ENCODE peak calls at places on chromosomes 11 and 22, in eight cellular contexts. X is psoas muscle, E is AG10803, M is AG04450, W is kidney, R is GM23338, V is HCT116, Z is Panc1. Q is an unnamed sample.

GRCh38 chr11:2304156-2305139 is 2.6 kb downstream of the TSPAN32 start:
- DNase-seq in X (no peak), E (peak; percentile 17), M (no peak), W (peak; percentile 74), R (no peak), V (no peak), Z (no peak), Q (no peak)

GRCh38 chr11:116507849-116508695 is 264.7 kb downstream of the BUD13 start:
- DNase-seq in X (no peak), E (no peak), M (no peak), W (no peak), R (no peak), V (no peak), Z (no peak), Q (no peak)

GRCh38 chr11:36018967-36019596 is 75.2 kb downstream of the LDLRAD3 start:
- DNase-seq in X (no peak), E (no peak), M (no peak), W (no peak), R (no peak), V (no peak), Z (no peak), Q (no peak)

GRCh38 chr22:39938509-39938908 is 21.7 kb upstream of the TMA7B start:
- DNase-seq in X (no peak), E (no peak), M (no peak), W (no peak), R (no peak), V (no peak), Z (no peak), Q (no peak)

GRCh38 chr22:48237466-48237865 is 1475.0 kb downstream of the TBC1D22A start:
- DNase-seq in X (no peak), E (no peak), M (no peak), W (no peak), R (no peak), V (no peak), Z (no peak), Q (no peak)

GRCh38 chr22:43723816-43724215 is 88.3 kb downstream of the EFCAB6 start:
- DNase-seq in X (no peak), E (peak; percentile 16), M (no peak), W (no peak), R (no peak), V (no peak), Z (no peak), Q (no peak)

GRCh38 chr22:24230911-24231656 is 13.8 kb downstream of the GGT5 start:
- DNase-seq in X (no peak), E (no peak), M (no peak), W (peak; percentile 80), R (peak; percentile 88), V (no peak), Z (no peak), Q (no peak)

GRCh38 chr22:38284042-38284402 is 11.2 kb upstream of the TMEM184B start:
- DNase-seq in X (no peak), E (peak; percentile 97), M (peak; percentile 82), W (no peak), R (no peak), V (no peak), Z (no peak), Q (peak; percentile 88)

GRCh38 chr11:114416441-114416928 is 16.0 kb downstream of the RBM7 start:
- DNase-seq in X (no peak), E (peak; percentile 80), M (no peak), W (no peak), R (no peak), V (no peak), Z (no peak), Q (no peak)

GRCh38 chr11:59573216-59573615 is 42.4 kb downstream of the OSBP start:
- DNase-seq in X (no peak), E (peak; percentile 90), M (peak; percentile 75), W (no peak), R (no peak), V (no peak), Z (no peak), Q (no peak)

GRCh38 chr11:2518112-2518982 is 73.5 kb downstream of the KCNQ1 start:
- DNase-seq in X (peak; percentile 6), E (no peak), M (no peak), W (peak; percentile 45), R (no peak), V (no peak), Z (no peak), Q (no peak)

GRCh38 chr11:47846998-47847397 is 1.2 kb downstream of the NUP160 start:
- DNase-seq in X (no peak), E (no peak), M (no peak), W (no peak), R (no peak), V (no peak), Z (no peak), Q (no peak)

GRCh38 chr22:49244466-49245420 is 582.9 kb downstream of the BRD1 start:
- DNase-seq in X (no peak), E (no peak), M (no peak), W (peak; percentile 43), R (no peak), V (no peak), Z (no peak), Q (no peak)

GRCh38 chr11:73221451-73221850 is 3.4 kb downstream of the P2RY2 start:
- DNase-seq in X (no peak), E (no peak), M (no peak), W (no peak), R (no peak), V (no peak), Z (no peak), Q (no peak)

GRCh38 chr11:33375688-33376311 is 118.6 kb downstream of the HIPK3 start:
- DNase-seq in X (no peak), E (peak; percentile 45), M (no peak), W (no peak), R (peak; percentile 73), V (no peak), Z (no peak), Q (no peak)

GRCh38 chr22:25845985-25846745 is 104.2 kb downstream of the MYO18B start:
- DNase-seq in X (no peak), E (no peak), M (no peak), W (no peak), R (no peak), V (no peak), Z (no peak), Q (no peak)

GRCh38 chr11:70142171-70142875 is 60.8 kb upstream of the FADD start:
- DNase-seq in X (no peak), E (no peak), M (no peak), W (no peak), R (no peak), V (peak; percentile 50), Z (no peak), Q (no peak)

GRCh38 chr11:26846222-26846621 is 124.4 kb upstream of the SLC5A12 start:
- DNase-seq in X (no peak), E (peak; percentile 32), M (no peak), W (no peak), R (peak; percentile 37), V (no peak), Z (no peak), Q (no peak)

GRCh38 chr11:74269161-74269809 is 42.2 kb downstream of the P4HA3 start:
- DNase-seq in X (no peak), E (peak; percentile 50), M (peak; percentile 62), W (no peak), R (no peak), V (no peak), Z (no peak), Q (no peak)

GRCh38 chr11:134014502-134014901 is 54.4 kb upstream of the JAM3 start:
- DNase-seq in X (no peak), E (no peak), M (no peak), W (no peak), R (peak; percentile 77), V (no peak), Z (no peak), Q (no peak)
- TF ChIP-seq CTCF in X (no peak), E (peak; percentile 44), M (peak; percentile 40), W (no peak), R (peak; percentile 77), V (peak; percentile 46), Z (no peak), Q (peak; percentile 43)

GRCh38 chr22:31106651-31107205 is 640 bp downstream of the SELENOM start:
- DNase-seq in X (no peak), E (peak; percentile 66), M (no peak), W (no peak), R (peak; percentile 39), V (no peak), Z (no peak), Q (no peak)
- H3K4me3 ChIP-seq in X (peak overlapping the region; percentile 76), E (peak overlapping the region; percentile 95), M (peak overlapping the region; percentile 95), W (peak overlapping the region; percentile 81), R (peak overlapping the region; percentile 82), V (peak overlapping the region; percentile 97), Z (peak overlapping the region; percentile 81), Q (peak overlapping the region; percentile 91)

GRCh38 chr11:128323381-128323780 is 264.0 kb downstream of the ETS1 start:
- DNase-seq in X (no peak), E (peak; percentile 43), M (no peak), W (no peak), R (peak; percentile 24), V (no peak), Z (no peak), Q (no peak)
- TF ChIP-seq CTCF in X (no peak), E (peak; percentile 59), M (peak; percentile 46), W (peak; percentile 53), R (peak; percentile 26), V (peak; percentile 41), Z (no peak), Q (peak; percentile 50)

GRCh38 chr11:45296085-45296484 is 9.9 kb upstream of the SYT13 start:
- DNase-seq in X (no peak), E (no peak), M (no peak), W (no peak), R (no peak), V (no peak), Z (no peak), Q (no peak)

GRCh38 chr11:45298718-45299117 is 12.6 kb upstream of the SYT13 start:
- DNase-seq in X (no peak), E (no peak), M (no peak), W (no peak), R (peak; percentile 83), V (no peak), Z (no peak), Q (no peak)

GRCh38 chr11:45290586-45290985 is 4.4 kb upstream of the SYT13 start:
- DNase-seq in X (no peak), E (no peak), M (no peak), W (no peak), R (no peak), V (no peak), Z (no peak), Q (no peak)

GRCh38 chr11:45289369-45289768 is 3.2 kb upstream of the SYT13 start:
- DNase-seq in X (no peak), E (peak; percentile 27), M (peak; percentile 11), W (no peak), R (no peak), V (no peak), Z (no peak), Q (peak; percentile 5)

GRCh38 chr11:45294499-45294898 is 8.4 kb upstream of the SYT13 start:
- DNase-seq in X (no peak), E (no peak), M (no peak), W (no peak), R (no peak), V (no peak), Z (no peak), Q (no peak)
- H3K4me3 ChIP-seq in X (no peak overlapping the region), E (no peak overlapping the region), M (no peak overlapping the region), W (no peak overlapping the region), R (no peak overlapping the region), V (no peak overlapping the region), Z (no peak overlapping the region), Q (no peak overlapping the region)